ENCODE peak calls at places on chromosome 5, in ten cellular contexts. P is KG1; A is mesothelial cell of epicardium; G is stimulated activated CD8-positive, alpha-beta memory T cell treated with anti-CD3 and anti-CD28 coated beads, Interleukin-7, amount 100 ng/mL, for 24 hours; J is lower lobe of right lung; O is breast epithelium; C is NCI-H774; Z is dorsolateral prefrontal cortex; D is heart left ventricle; M is sciatic nerve. X is an unnamed sample.

GRCh38 chr5:82413302-82414042 is 135.3 kb upstream of the RPS23 start:
- DNase-seq in A (no peak), P (peak), O (no peak), C (no peak), G (no peak), Z (no peak), D (no peak), M (no peak), J (no peak), X (no peak)

GRCh38 chr5:171984748-171985419 is 21.6 kb downstream of the FBXW11 start:
- DNase-seq in P (no peak), D (no peak), Z (no peak), O (no peak), C (no peak), A (no peak), J (no peak), G (no peak), M (no peak), X (no peak)

GRCh38 chr5:1734271-1734907 is 65.2 kb downstream of the MRPL36 start:
- DNase-seq in P (no peak), D (no peak), A (no peak), Z (no peak), J (peak), O (no peak), C (no peak), M (peak), G (no peak), X (no peak)

GRCh38 chr5:59724482-59725392 is 168.8 kb downstream of the PDE4D start:
- DNase-seq in J (no peak), G (no peak), O (no peak), C (no peak), Z (no peak), M (no peak), A (no peak), P (no peak), D (no peak), X (no peak)

GRCh38 chr5:34534237-34535108 is 121.7 kb upstream of the RAI14 start:
- DNase-seq in D (no peak), Z (no peak), J (no peak), O (no peak), C (no peak), A (no peak), G (no peak), M (no peak), P (no peak), X (no peak)

GRCh38 chr5:73030531-73030930 is 74.7 kb downstream of the FCHO2 start:
- DNase-seq in P (no peak), Z (no peak), C (no peak), D (no peak), G (no peak), J (no peak), M (no peak), A (no peak), O (no peak), X (no peak)

GRCh38 chr5:133888625-133888991 is 79.8 kb downstream of the C5orf15 start:
- DNase-seq in C (no peak), P (no peak), D (no peak), G (no peak), M (no peak), A (no peak), J (no peak), Z (no peak), O (no peak), X (no peak)

GRCh38 chr5:77957931-77958476 is 181.9 kb upstream of the TBCA start:
- DNase-seq in G (no peak), J (no peak), O (no peak), M (no peak), D (no peak), P (no peak), Z (no peak), A (peak), C (no peak), X (no peak)

GRCh38 chr5:105503950-105504349 is 1941.4 kb upstream of the NUDT12 start:
- DNase-seq in G (no peak), C (no peak), J (no peak), A (no peak), Z (no peak), M (no peak), O (no peak), P (no peak), D (no peak), X (no peak)

GRCh38 chr5:76388791-76389512 is 14.1 kb upstream of the IQGAP2 start:
- DNase-seq in A (no peak), O (no peak), P (no peak), G (no peak), J (no peak), D (no peak), C (no peak), Z (no peak), M (no peak), X (no peak)

GRCh38 chr5:99037668-99038067 is 108.9 kb upstream of the CHD1 start:
- DNase-seq in M (no peak), G (peak), C (no peak), D (no peak), J (peak), P (no peak), A (no peak), Z (no peak), O (no peak), X (no peak)

GRCh38 chr5:133147411-133147810 is 95.6 kb downstream of the HSPA4 start:
- DNase-seq in A (peak), D (no peak), O (no peak), J (no peak), G (no peak), P (peak), C (no peak), M (peak), Z (peak), X (peak)

GRCh38 chr5:58071566-58071965 is 388.3 kb downstream of the PLK2 start:
- DNase-seq in C (peak), J (no peak), D (peak), Z (no peak), O (no peak), A (no peak), P (no peak), G (no peak), M (no peak), X (peak)

GRCh38 chr5:61386062-61386800 is 54.2 kb downstream of the ZSWIM6 start:
- DNase-seq in M (no peak), O (no peak), P (no peak), A (no peak), J (no peak), C (peak), Z (no peak), D (no peak), G (no peak), X (no peak)

GRCh38 chr5:67200809-67201562 is 4.4 kb upstream of the CD180 start:
- DNase-seq in M (no peak), J (no peak), G (no peak), O (no peak), Z (no peak), A (no peak), C (no peak), P (no peak), D (no peak), X (no peak)

GRCh38 chr5:167786871-167787568 is 504.4 kb upstream of the WWC1 start:
- DNase-seq in D (no peak), A (no peak), P (no peak), G (no peak), Z (no peak), J (no peak), C (no peak), M (no peak), O (no peak), X (no peak)

GRCh38 chr5:80516826-80517225 is 28.9 kb downstream of the FAM151B start:
- DNase-seq in D (no peak), P (no peak), O (no peak), M (no peak), C (no peak), J (no peak), A (no peak), G (no peak), Z (no peak), X (no peak)

GRCh38 chr5:91176288-91177016 is 206.7 kb downstream of the ARRDC3 start:
- DNase-seq in D (no peak), P (no peak), M (no peak), C (no peak), G (no peak), A (no peak), O (no peak), Z (no peak), J (no peak), X (no peak)

X was measured in anterior cingulate cortex.